ENCODE peak calls at places on chromosomes 1 and 21, in five cellular contexts. Y is foreskin fibroblast, S is neural crest cell, Q is Calu3, N is nephron progenitor cell. R is an unnamed sample.

GRCh38 chr1:5597171-5597864 is 394.9 kb downstream of the NPHP4 start:
- DNase-seq in Y (no peak), S (no peak), Q (no peak), N (no peak), R (no peak)

GRCh38 chr1:156126701-156127534 is 12.4 kb downstream of the LMNA start:
- DNase-seq in Y (peak; percentile 93), Q (peak; percentile 71), S (no peak), N (no peak), R (no peak)

GRCh38 chr1:67831850-67832513 is 1.3 kb downstream of the GNG12 start:
- DNase-seq in N (peak; percentile 52), Y (peak; percentile 66), Q (peak; percentile 63), S (peak; percentile 38), R (no peak)

GRCh38 chr1:39282537-39283216 is 78.2 kb downstream of the MACF1 start:
- DNase-seq in S (no peak), N (no peak), Y (peak; percentile 44), Q (no peak), R (no peak)

GRCh38 chr21:33399821-33400220 is 3.4 kb upstream of the IFNGR2 start:
- DNase-seq in N (no peak), Y (no peak), S (no peak), Q (no peak), R (no peak)

GRCh38 chr1:224182866-224183590 is at the start of gene DEGS1:
- DNase-seq in Y (peak; percentile 74), Q (peak; percentile 87), N (peak; percentile 90), S (peak; percentile 71), R (peak; percentile 63)

GRCh38 chr1:116020668-116021272 is 44.5 kb downstream of the SLC22A15 start:
- DNase-seq in Y (peak; percentile 18), S (peak; percentile 49), Q (peak; percentile 49), N (peak; percentile 50), R (no peak)

GRCh38 chr1:6208723-6209660 is 3.1 kb downstream of the RNF207 start:
- DNase-seq in Y (peak; percentile 66), N (peak; percentile 69), S (peak; percentile 53), Q (no peak), R (peak; percentile 43)

GRCh38 chr1:202692959-202693555 is 17.2 kb downstream of the SYT2 start:
- DNase-seq in S (peak; percentile 89), Q (peak; percentile 80), Y (peak; percentile 69), N (peak; percentile 96), R (peak; percentile 78)
- TF ChIP-seq CTCF in S (peak; percentile 51), Q (no peak), Y (peak; percentile 11), N (no peak), R (peak; percentile 35)

DNA sequence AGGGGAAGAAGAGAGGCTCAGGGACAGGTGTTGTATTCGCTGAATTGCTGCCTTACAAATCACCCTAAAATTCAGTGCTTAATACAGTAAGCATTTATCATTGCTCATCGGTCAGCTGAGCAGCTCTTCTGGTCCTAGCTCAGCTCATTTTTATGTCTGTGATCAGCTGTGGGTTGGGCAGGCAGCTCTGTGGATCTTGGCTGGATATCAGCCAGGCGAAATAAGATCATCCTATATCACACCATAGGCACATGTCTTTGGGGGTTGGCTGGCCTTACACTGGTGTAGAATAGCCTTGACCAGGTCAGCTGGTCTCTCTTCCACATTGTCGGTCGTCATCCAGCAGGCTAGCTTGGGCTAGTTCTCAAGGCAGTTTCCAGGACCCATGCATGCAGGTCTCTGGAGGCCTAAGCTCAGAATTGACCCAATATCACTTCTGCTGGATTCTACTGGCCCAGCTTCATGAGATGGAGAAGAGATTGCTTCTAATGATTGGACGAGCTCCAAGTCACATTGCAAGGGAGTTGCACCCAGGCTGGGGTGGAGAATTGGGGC is 448.6 kb downstream of the KIF26B start:
- DNase-seq in Y (no peak), N (no peak), Q (no peak), S (no peak), R (no peak)
- TF ChIP-seq CTCF in Y (no peak), N (no peak), Q (no peak), S (no peak), R (no peak)

DNA sequence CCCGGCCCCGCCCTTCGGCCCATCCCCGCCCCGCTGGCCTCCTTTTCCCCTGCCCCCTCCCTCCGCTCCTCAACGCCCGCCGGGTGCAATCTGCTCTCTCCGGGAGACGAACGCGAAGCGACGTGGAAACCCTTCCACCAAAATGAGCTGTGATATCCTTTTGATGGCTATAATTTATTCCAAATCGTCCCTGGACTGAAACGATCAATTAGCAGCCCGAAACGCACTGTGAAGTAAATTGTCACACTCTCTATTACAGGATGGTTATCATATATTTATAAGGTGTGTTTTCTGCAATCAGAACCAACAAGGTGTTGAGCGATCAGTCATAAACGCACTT is 134.6 kb upstream of the BARHL2 start:
- DNase-seq in S (no peak), N (no peak), Q (no peak), Y (no peak), R (no peak)
- TF ChIP-seq CTCF in S (no peak), N (no peak), Q (no peak), Y (no peak), R (peak; percentile 2)

GRCh38 chr21:14862794-14863720 is 201.7 kb downstream of the NRIP1 start:
- DNase-seq in N (peak; percentile 26), Y (no peak), S (no peak), Q (peak; percentile 21), R (no peak)
- TF ChIP-seq CTCF in N (peak; percentile 77), Y (peak; percentile 44), S (peak; percentile 88), Q (peak; percentile 42), R (peak; percentile 87)

DNA sequence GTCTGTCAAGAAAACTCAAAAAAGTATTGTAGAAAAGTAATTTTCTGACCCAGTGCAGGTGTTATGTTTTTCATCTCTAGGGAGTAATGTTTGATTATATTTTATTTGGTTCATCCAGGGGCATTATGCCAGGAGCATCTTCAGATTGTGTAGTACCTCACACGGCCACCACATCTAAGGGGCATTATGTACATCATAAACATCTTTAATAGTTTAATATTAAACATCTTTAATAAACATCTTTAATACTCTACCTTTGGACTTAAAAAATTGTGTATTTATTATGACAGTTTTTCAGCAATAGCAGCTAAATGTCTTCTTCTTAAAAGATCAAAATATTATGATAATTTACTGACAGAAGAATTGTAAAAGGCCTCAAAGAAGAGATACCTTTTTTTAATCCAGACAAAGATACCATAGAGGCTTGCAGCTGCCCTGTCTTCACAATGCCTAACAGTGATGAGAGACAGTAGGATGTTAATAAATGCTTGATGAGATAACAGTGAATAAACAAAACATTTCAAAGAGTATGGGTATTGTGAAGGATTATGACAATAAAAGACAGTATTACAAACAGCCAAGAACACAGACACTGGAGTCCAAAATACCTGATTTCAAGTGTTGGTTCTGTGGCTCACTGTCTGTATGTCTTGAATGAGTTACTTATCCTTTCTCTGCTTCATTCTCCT is 240.9 kb upstream of the ADGRL2 start:
- DNase-seq in Q (no peak), N (no peak), S (no peak), Y (no peak), R (no peak)
- TF ChIP-seq CTCF in Q (no peak), N (peak; percentile 22), S (peak; percentile 55), Y (no peak), R (peak; percentile 23)

DNA sequence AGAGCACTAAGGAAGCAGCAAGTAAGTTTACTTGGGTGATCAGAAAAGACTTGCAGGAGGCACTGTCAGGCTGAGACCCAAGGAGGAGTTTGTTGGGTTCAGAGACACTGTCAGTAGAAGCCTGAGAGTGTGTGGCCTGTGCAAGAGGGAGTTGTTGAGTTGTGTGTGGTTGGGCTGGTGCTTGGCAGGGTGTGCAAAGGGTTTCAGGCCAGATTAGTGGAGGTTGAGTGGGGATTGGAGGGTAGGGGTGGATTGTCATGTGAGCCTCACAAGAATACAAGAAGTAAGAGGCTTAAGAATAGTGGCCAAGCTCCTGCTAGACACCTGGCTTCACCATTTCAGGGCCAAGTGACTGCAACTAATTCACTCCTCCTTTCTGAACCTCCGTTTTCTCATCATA is 8.9 kb upstream of the KIF21B start:
- DNase-seq in S (no peak), N (no peak), Y (no peak), Q (no peak), R (no peak)
- TF ChIP-seq CTCF in S (no peak), N (no peak), Y (no peak), Q (no peak), R (no peak)

DNA sequence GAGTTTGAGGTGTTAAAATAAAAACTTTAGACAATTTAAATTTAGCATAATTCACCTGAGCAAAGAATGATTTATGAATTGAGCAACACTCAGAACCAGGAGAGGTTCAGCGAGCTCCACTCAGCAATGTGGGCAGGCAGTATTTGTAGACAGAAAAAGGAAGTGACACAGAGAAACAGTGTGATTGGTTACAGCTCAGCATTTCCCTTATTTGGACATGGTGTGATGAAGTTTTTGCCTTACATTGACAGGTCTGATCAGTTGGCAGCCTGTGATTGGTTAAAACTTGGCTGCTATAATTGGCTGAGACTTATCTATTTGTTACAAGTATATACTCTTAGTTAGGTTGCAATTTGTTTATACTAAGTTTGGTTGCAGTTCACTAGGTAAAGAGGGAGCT is 621.2 kb upstream of the PRMT6 start:
- DNase-seq in S (no peak), N (no peak), Q (no peak), Y (no peak), R (no peak)
- TF ChIP-seq CTCF in S (no peak), N (no peak), Q (no peak), Y (no peak), R (no peak)